ENCODE peak calls at places on chromosomes 1 and 21, in ten cellular contexts. P, Z, A, H, N, J, F, X, L and U are unnamed samples.

GRCh38 chr1:219790834-219791615 is 137.3 kb downstream of the SLC30A10 start:
- DNase-seq in P (peak; percentile 55), Z (no peak), A (no peak), H (no peak), N (no peak), J (no peak), F (no peak), X (no peak), L (no peak), U (no peak)

GRCh38 chr1:20600156-20600555 is 11.3 kb downstream of the CDA start:
- DNase-seq in P (no peak), Z (no peak), A (no peak), H (no peak), N (no peak), J (no peak), F (no peak), X (no peak), L (peak; percentile 47), U (no peak)

GRCh38 chr1:213796525-213796924 is 191.2 kb upstream of the PROX1 start:
- DNase-seq in P (no peak), Z (no peak), A (no peak), H (no peak), N (no peak), J (no peak), F (no peak), X (no peak), L (no peak), U (no peak)

GRCh38 chr1:242535986-242536385 is 11.5 kb upstream of the PLD5 start:
- DNase-seq in P (no peak), Z (no peak), A (no peak), H (no peak), N (no peak), J (no peak), F (no peak), X (no peak), L (no peak), U (no peak)

GRCh38 chr1:95012389-95012788 is 60.4 kb downstream of the ALG14 start:
- DNase-seq in P (peak; percentile 83), Z (no peak), A (peak; percentile 76), H (peak; percentile 61), N (no peak), J (no peak), F (no peak), X (no peak), L (no peak), U (no peak)

GRCh38 chr1:1893997-1894353 is 3.1 kb upstream of the GNB1 start:
- DNase-seq in P (no peak), Z (no peak), A (no peak), H (no peak), N (no peak), J (no peak), F (no peak), X (no peak), L (no peak), U (no peak)

GRCh38 chr1:1073743-1074587 is at the start of gene RNF223:
- DNase-seq in P (no peak), Z (no peak), A (no peak), H (no peak), N (peak; percentile 73), J (no peak), F (peak; percentile 89), X (peak; percentile 12), L (peak; percentile 88), U (no peak)

GRCh38 chr21:44614161-44614631 is 2.3 kb downstream of the KRTAP10-8 start:
- DNase-seq in P (no peak), Z (no peak), A (no peak), H (no peak), N (no peak), J (no peak), F (no peak), X (no peak), L (no peak), U (no peak)

GRCh38 chr1:60867782-60868181 is 214.6 kb upstream of the NFIA start:
- DNase-seq in P (no peak), Z (no peak), A (no peak), H (no peak), N (no peak), J (no peak), F (no peak), X (no peak), L (peak; percentile 11), U (no peak)

GRCh38 chr1:150364231-150365003 is 470 bp downstream of the RPRD2 start:
- DNase-seq in P (peak; percentile 19), Z (peak; percentile 66), A (peak; percentile 84), H (peak; percentile 76), N (peak; percentile 79), J (peak; percentile 82), F (peak; percentile 84), X (peak; percentile 83), L (peak; percentile 82), U (peak; percentile 82)
- TF ChIP-seq CTCF in P (peak; percentile 16), Z (peak; percentile 7), A (no peak), H (peak; percentile 10), N (no peak), J (no peak), F (no peak), X (no peak), L (peak; percentile 17), U (no peak)

GRCh38 chr1:234409328-234409727 is 36.1 kb downstream of the COA6 start:
- DNase-seq in P (no peak), Z (no peak), A (no peak), H (no peak), N (no peak), J (no peak), F (no peak), X (no peak), L (no peak), U (no peak)
- TF ChIP-seq CTCF in P (no peak), Z (no peak), A (no peak), H (peak; percentile 48), N (no peak), J (peak; percentile 55), F (no peak), X (no peak), L (no peak), U (no peak)

GRCh38 chr1:156121441-156121840 is 6.9 kb downstream of the LMNA start:
- DNase-seq in P (no peak), Z (no peak), A (no peak), H (no peak), N (no peak), J (no peak), F (no peak), X (no peak), L (no peak), U (no peak)

GRCh38 chr1:156117414-156118174 is 3.1 kb downstream of the LMNA start:
- DNase-seq in P (no peak), Z (no peak), A (no peak), H (no peak), N (no peak), J (no peak), F (no peak), X (no peak), L (no peak), U (no peak)

GRCh38 chr1:156120318-156120717 is 5.8 kb downstream of the LMNA start:
- DNase-seq in P (no peak), Z (no peak), A (no peak), H (no peak), N (no peak), J (no peak), F (no peak), X (no peak), L (no peak), U (no peak)

GRCh38 chr1:156118175-156118868 is 3.8 kb downstream of the LMNA start:
- DNase-seq in P (no peak), Z (no peak), A (no peak), H (no peak), N (peak; percentile 64), J (no peak), F (peak; percentile 87), X (no peak), L (peak; percentile 88), U (no peak)

DNA sequence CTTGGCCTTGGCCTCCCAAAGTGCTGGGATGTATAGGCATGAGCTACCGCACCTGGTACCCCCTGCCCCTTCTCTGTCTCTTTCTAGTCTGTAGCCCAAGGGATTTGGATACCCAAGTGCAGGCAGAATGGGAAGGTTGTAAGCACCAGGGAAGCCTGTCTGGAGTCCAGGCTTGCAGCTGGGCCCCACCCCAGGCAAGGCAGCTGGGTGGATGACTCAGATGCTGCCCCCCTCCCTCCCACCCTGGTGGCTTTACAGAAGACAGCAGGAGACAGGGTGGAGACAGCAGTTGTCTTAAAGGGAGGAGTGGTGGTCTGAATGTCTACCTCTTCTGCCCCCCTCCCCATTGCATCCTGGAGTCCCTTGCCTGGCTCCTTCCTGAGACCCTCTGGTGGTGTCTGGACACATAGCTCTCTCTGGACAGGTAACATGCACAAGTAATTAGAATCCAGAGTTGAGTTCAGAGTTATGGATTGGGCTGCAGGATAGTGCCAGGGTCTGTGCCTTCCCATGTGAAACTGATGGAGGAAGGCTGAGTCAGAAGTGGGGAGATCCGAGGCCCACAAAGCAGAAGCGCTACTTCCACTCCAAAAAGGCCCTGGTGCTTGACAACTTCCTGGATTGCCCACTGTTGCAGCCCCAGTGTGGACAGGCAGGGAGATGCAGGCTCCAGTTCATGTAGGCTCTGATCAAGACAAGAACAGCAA is 5.1 kb downstream of the LMNA start:
- DNase-seq in P (no peak), Z (no peak), A (peak; percentile 61), H (no peak), N (no peak), J (no peak), F (no peak), X (no peak), L (peak; percentile 69), U (no peak)
- TF ChIP-seq CTCF in P (no peak), Z (no peak), A (no peak), H (peak; percentile 23), N (no peak), J (no peak), F (no peak), X (no peak), L (no peak), U (no peak)

GRCh38 chr21:39390212-39390765 is 41.4 kb upstream of the HMGN1 start:
- DNase-seq in P (no peak), Z (no peak), A (no peak), H (no peak), N (no peak), J (no peak), F (no peak), X (no peak), L (no peak), U (no peak)

GRCh38 chr21:39387461-39388037 is 38.7 kb upstream of the HMGN1 start:
- DNase-seq in P (peak; percentile 64), Z (peak; percentile 89), A (peak; percentile 90), H (peak; percentile 81), N (peak; percentile 93), J (peak; percentile 89), F (peak; percentile 92), X (peak; percentile 97), L (peak; percentile 92), U (peak; percentile 93)

GRCh38 chr21:39388038-39388810 is 39.3 kb upstream of the HMGN1 start:
- DNase-seq in P (peak; percentile 48), Z (peak; percentile 88), A (peak; percentile 85), H (peak; percentile 80), N (peak; percentile 93), J (peak; percentile 83), F (peak; percentile 94), X (peak; percentile 95), L (peak; percentile 94), U (peak; percentile 96)

GRCh38 chr21:39386899-39387298 is 38.0 kb upstream of the HMGN1 start:
- DNase-seq in P (no peak), Z (no peak), A (no peak), H (no peak), N (no peak), J (no peak), F (no peak), X (no peak), L (no peak), U (no peak)

DNA sequence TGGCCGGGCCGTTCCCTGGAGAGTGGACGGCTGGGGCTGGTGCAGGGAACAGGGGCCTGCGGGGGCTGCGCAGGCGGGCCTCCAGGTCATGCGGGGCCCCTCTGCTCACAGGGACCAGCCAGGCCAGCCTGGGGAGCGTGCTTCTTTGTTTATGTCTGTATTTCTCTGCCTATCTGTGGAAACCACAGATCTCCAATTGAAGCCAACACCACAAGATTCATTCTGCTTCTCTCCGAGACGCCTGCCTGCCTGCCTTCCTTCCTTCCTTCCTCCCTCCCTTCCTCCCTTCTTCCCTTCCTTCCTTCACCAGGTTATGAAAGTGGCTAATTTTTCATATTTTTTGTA is 39.9 kb upstream of the HMGN1 start:
- DNase-seq in P (no peak), Z (no peak), A (no peak), H (no peak), N (no peak), J (no peak), F (no peak), X (no peak), L (no peak), U (no peak)
- TF ChIP-seq CTCF in P (no peak), Z (no peak), A (no peak), H (no peak), N (no peak), J (no peak), F (no peak), X (peak; percentile 27), L (peak; percentile 5), U (peak; percentile 63)